ENCODE peak calls at places on chromosomes 4 and X, in four cellular contexts. One of them, this sample, is unnamed.

GRCh38 chrX:63922221-63922620 is 137.2 kb upstream of the ARHGEF9 start:
- DNase-seq in mesendoderm: no peak
- DNase-seq in Panc1: no peak
- DNase-seq in ascending aorta: no peak
- DNase-seq in this sample: no peak

GRCh38 chr4:123443401-123444297 is 47.1 kb downstream of the SPRY1 start:
- DNase-seq in mesendoderm: peak; percentile 63
- DNase-seq in Panc1: no peak
- DNase-seq in ascending aorta: no peak
- DNase-seq in this sample: no peak

GRCh38 chrX:44306336-44306735 is 37.1 kb downstream of the EFHC2 start:
- DNase-seq in mesendoderm: no peak
- DNase-seq in Panc1: no peak
- DNase-seq in ascending aorta: no peak
- DNase-seq in this sample: no peak

GRCh38 chrX:2397648-2398340 is 103.0 kb downstream of the DHRSX start:
- DNase-seq in mesendoderm: peak; percentile 79
- DNase-seq in Panc1: no peak
- DNase-seq in ascending aorta: no peak
- DNase-seq in this sample: no peak

GRCh38 chrX:36909584-36909983 is 98.6 kb upstream of the FAM47C start:
- DNase-seq in mesendoderm: no peak
- DNase-seq in Panc1: no peak
- DNase-seq in ascending aorta: no peak
- DNase-seq in this sample: no peak

GRCh38 chrX:5458300-5458699 is 770.4 kb downstream of the NLGN4X start:
- DNase-seq in mesendoderm: peak; percentile 36
- DNase-seq in Panc1: no peak
- DNase-seq in ascending aorta: no peak
- DNase-seq in this sample: no peak

GRCh38 chr4:82618321-82618720 is 56.5 kb upstream of the TMEM150C start:
- DNase-seq in mesendoderm: no peak
- DNase-seq in Panc1: no peak
- DNase-seq in ascending aorta: no peak
- DNase-seq in this sample: no peak

GRCh38 chr4:10694151-10694825 is 9.7 kb upstream of the CLNK start:
- DNase-seq in mesendoderm: no peak
- DNase-seq in Panc1: no peak
- DNase-seq in ascending aorta: no peak
- DNase-seq in this sample: no peak

GRCh38 chrX:153411255-153411987 is at the start of gene ZFP92:
- DNase-seq in mesendoderm: no peak
- DNase-seq in Panc1: no peak
- DNase-seq in ascending aorta: no peak
- DNase-seq in this sample: no peak

GRCh38 chr4:57071340-57071739 is 38.8 kb downstream of the IGFBP7 start:
- DNase-seq in mesendoderm: no peak
- DNase-seq in Panc1: no peak
- DNase-seq in ascending aorta: peak; percentile 75
- DNase-seq in this sample: no peak

GRCh38 chrX:47193475-47194241 is at the start of gene UBA1:
- DNase-seq in mesendoderm: peak; percentile 96
- DNase-seq in Panc1: peak; percentile 86
- DNase-seq in ascending aorta: peak; percentile 99
- DNase-seq in this sample: peak; percentile 98

GRCh38 chr4:161577604-161578301 is 586.0 kb downstream of the FSTL5 start:
- DNase-seq in mesendoderm: peak; percentile 59
- DNase-seq in Panc1: no peak
- DNase-seq in ascending aorta: no peak
- DNase-seq in this sample: no peak

GRCh38 chr4:6416518-6417286 is 55.7 kb downstream of the PPP2R2C start:
- DNase-seq in mesendoderm: peak; percentile 5
- DNase-seq in Panc1: no peak
- DNase-seq in ascending aorta: no peak
- DNase-seq in this sample: no peak

GRCh38 chr4:36198861-36199260 is 45.5 kb downstream of the ARAP2 start:
- DNase-seq in mesendoderm: no peak
- DNase-seq in Panc1: no peak
- DNase-seq in ascending aorta: no peak
- DNase-seq in this sample: no peak

GRCh38 chrX:153421856-153422255 is 10.6 kb downstream of the ZFP92 start:
- DNase-seq in mesendoderm: no peak
- DNase-seq in Panc1: no peak
- DNase-seq in ascending aorta: no peak
- DNase-seq in this sample: no peak

GRCh38 chrX:152635941-152636340 is 1.8 kb upstream of the GABRQ start:
- DNase-seq in mesendoderm: peak; percentile 77
- DNase-seq in Panc1: peak; percentile 36
- DNase-seq in ascending aorta: no peak
- DNase-seq in this sample: no peak

GRCh38 chr4:94722270-94722669 is 35.5 kb upstream of the BMPR1B start:
- DNase-seq in mesendoderm: no peak
- DNase-seq in Panc1: no peak
- DNase-seq in ascending aorta: no peak
- DNase-seq in this sample: no peak

GRCh38 chrX:148649145-148649645 is 148.8 kb downstream of the AFF2 start:
- DNase-seq in mesendoderm: peak; percentile 10
- DNase-seq in Panc1: no peak
- DNase-seq in ascending aorta: no peak
- DNase-seq in this sample: no peak

GRCh38 chrX:39158801-39159657 is 357.8 kb downstream of the MID1IP1 start:
- DNase-seq in mesendoderm: peak; percentile 65
- DNase-seq in Panc1: no peak
- DNase-seq in ascending aorta: no peak
- DNase-seq in this sample: peak; percentile 27

GRCh38 chr4:140083320-140083719 is 70.7 kb downstream of the MAML3 start:
- DNase-seq in mesendoderm: no peak
- DNase-seq in Panc1: no peak
- DNase-seq in ascending aorta: no peak
- DNase-seq in this sample: no peak

GRCh38 chr4:6926681-6927478 is 17.3 kb downstream of the TBC1D14 start:
- DNase-seq in mesendoderm: peak; percentile 67
- DNase-seq in Panc1: no peak
- DNase-seq in ascending aorta: no peak
- DNase-seq in this sample: peak; percentile 70

GRCh38 chr4:87010192-87010591 is 75.4 kb downstream of the AFF1 start:
- DNase-seq in mesendoderm: no peak
- DNase-seq in Panc1: no peak
- DNase-seq in ascending aorta: no peak
- DNase-seq in this sample: no peak

GRCh38 chr4:57612279-57612678 is 502.1 kb upstream of the IGFBP7 start:
- DNase-seq in mesendoderm: peak; percentile 29
- DNase-seq in Panc1: no peak
- DNase-seq in ascending aorta: no peak
- DNase-seq in this sample: no peak

GRCh38 chrX:66632986-66633385 is 5.9 kb downstream of the EDA2R start:
- DNase-seq in mesendoderm: no peak
- DNase-seq in Panc1: no peak
- DNase-seq in ascending aorta: no peak
- DNase-seq in this sample: no peak
- H3K27ac ChIP-seq in mesendoderm: no peak overlapping the region
- H3K27ac ChIP-seq in Panc1: no peak overlapping the region
- H3K27ac ChIP-seq in ascending aorta: peak overlapping the region; percentile 43
- H3K27ac ChIP-seq in this sample: no peak overlapping the region

GRCh38 chr4:144421839-144422565 is 224.0 kb upstream of the HHIP start:
- DNase-seq in mesendoderm: peak; percentile 28
- DNase-seq in Panc1: no peak
- DNase-seq in ascending aorta: no peak
- DNase-seq in this sample: no peak
- H3K27ac ChIP-seq in mesendoderm: no peak overlapping the region
- H3K27ac ChIP-seq in Panc1: no peak overlapping the region
- H3K27ac ChIP-seq in ascending aorta: no peak overlapping the region
- H3K27ac ChIP-seq in this sample: no peak overlapping the region

GRCh38 chr4:41215155-41215554 is 813 bp upstream of the APBB2 start:
- DNase-seq in mesendoderm: no peak
- DNase-seq in Panc1: no peak
- DNase-seq in ascending aorta: no peak
- DNase-seq in this sample: no peak

GRCh38 chr4:41213563-41214157 is 682 bp downstream of the APBB2 start:
- DNase-seq in mesendoderm: no peak
- DNase-seq in Panc1: no peak
- DNase-seq in ascending aorta: peak; percentile 70
- DNase-seq in this sample: no peak

GRCh38 chr4:41214158-41215146 is at the start of gene APBB2:
- DNase-seq in mesendoderm: peak; percentile 99
- DNase-seq in Panc1: peak; percentile 84
- DNase-seq in ascending aorta: peak; percentile 97
- DNase-seq in this sample: peak; percentile 95

GRCh38 chr4:41209901-41210300 is 4.4 kb downstream of the APBB2 start:
- DNase-seq in mesendoderm: no peak
- DNase-seq in Panc1: no peak
- DNase-seq in ascending aorta: no peak
- DNase-seq in this sample: no peak

DNA sequence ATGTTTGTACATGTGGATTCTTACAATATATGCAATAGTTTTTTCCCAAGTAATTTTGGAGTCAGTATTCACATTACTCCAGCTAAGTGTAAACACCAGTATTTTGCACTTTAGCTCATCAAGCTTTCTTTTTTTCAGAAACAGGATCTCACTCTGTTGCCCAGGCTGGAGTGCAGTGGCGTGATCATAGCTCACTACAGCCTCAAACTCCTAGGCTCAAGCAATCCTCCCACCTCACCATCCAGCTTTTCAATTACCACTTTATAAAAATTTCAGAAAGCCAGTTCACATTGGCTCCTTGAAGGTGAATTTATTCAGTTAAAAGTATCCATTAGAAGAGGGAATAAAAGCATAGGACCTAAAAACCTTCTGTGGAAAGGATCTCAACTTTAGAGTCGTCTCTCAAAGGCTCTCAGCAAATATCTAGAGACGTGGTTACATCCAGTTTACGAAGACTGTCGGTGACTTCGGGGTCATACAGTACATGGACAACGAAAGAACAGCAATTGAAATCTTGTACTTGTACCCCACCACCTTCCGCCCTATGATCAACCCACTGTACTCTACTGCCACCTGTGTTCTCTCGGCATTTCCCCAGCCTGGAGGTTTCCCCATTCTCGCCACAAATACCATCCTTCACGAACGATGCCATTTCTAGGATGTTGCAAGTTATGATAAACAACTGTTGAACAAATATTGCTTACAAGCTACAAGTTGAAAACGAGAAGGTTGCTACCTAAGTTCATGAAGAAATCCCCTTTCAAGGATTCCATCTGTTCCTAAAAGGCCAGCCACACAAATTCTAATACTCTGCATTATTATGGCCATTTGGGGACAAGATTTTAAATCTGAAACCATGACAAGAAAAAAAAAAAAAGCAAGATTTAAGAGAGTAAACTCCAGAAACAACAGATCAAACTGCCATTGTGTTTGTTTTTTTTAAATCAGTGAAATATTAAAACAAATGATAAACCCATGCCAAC is 1.8 kb downstream of the APBB2 start:
- DNase-seq in mesendoderm: peak; percentile 60
- DNase-seq in Panc1: peak; percentile 69
- DNase-seq in ascending aorta: peak; percentile 74
- DNase-seq in this sample: peak; percentile 65
- H3K27ac ChIP-seq in mesendoderm: no peak overlapping the region
- H3K27ac ChIP-seq in Panc1: peak overlapping the region; percentile 77
- H3K27ac ChIP-seq in ascending aorta: peak overlapping the region; percentile 24
- H3K27ac ChIP-seq in this sample: no peak overlapping the region

GRCh38 chr4:53127365-53127764 is 238.5 kb downstream of the SCFD2 start:
- DNase-seq in mesendoderm: no peak
- DNase-seq in Panc1: no peak
- DNase-seq in ascending aorta: no peak
- DNase-seq in this sample: no peak

GRCh38 chr4:53131562-53131925 is 234.3 kb downstream of the SCFD2 start:
- DNase-seq in mesendoderm: no peak
- DNase-seq in Panc1: no peak
- DNase-seq in ascending aorta: no peak
- DNase-seq in this sample: no peak

GRCh38 chr4:53130896-53131561 is 234.8 kb downstream of the SCFD2 start:
- DNase-seq in mesendoderm: no peak
- DNase-seq in Panc1: no peak
- DNase-seq in ascending aorta: no peak
- DNase-seq in this sample: no peak

GRCh38 chr4:53126099-53126498 is 239.8 kb downstream of the SCFD2 start:
- DNase-seq in mesendoderm: no peak
- DNase-seq in Panc1: no peak
- DNase-seq in ascending aorta: no peak
- DNase-seq in this sample: no peak

GRCh38 chr4:53128959-53129358 is 236.9 kb downstream of the SCFD2 start:
- DNase-seq in mesendoderm: no peak
- DNase-seq in Panc1: no peak
- DNase-seq in ascending aorta: no peak
- DNase-seq in this sample: no peak
- H3K27ac ChIP-seq in mesendoderm: no peak overlapping the region
- H3K27ac ChIP-seq in Panc1: no peak overlapping the region
- H3K27ac ChIP-seq in ascending aorta: no peak overlapping the region
- H3K27ac ChIP-seq in this sample: no peak overlapping the region

GRCh38 chr4:3439391-3439790 is 2.4 kb upstream of the HGFAC start:
- DNase-seq in mesendoderm: no peak
- DNase-seq in Panc1: no peak
- DNase-seq in ascending aorta: no peak
- DNase-seq in this sample: no peak
- H3K27ac ChIP-seq in mesendoderm: no peak overlapping the region
- H3K27ac ChIP-seq in Panc1: no peak overlapping the region
- H3K27ac ChIP-seq in ascending aorta: no peak overlapping the region
- H3K27ac ChIP-seq in this sample: no peak overlapping the region

GRCh38 chr4:148436512-148436911 is 5.7 kb downstream of the NR3C2 start:
- DNase-seq in mesendoderm: no peak
- DNase-seq in Panc1: no peak
- DNase-seq in ascending aorta: no peak
- DNase-seq in this sample: no peak
- H3K27ac ChIP-seq in mesendoderm: no peak overlapping the region
- H3K27ac ChIP-seq in Panc1: no peak overlapping the region
- H3K27ac ChIP-seq in ascending aorta: no peak overlapping the region
- H3K27ac ChIP-seq in this sample: no peak overlapping the region

GRCh38 chr4:165152527-165152926 is 39.9 kb upstream of the TMEM192 start:
- DNase-seq in mesendoderm: no peak
- DNase-seq in Panc1: no peak
- DNase-seq in ascending aorta: no peak
- DNase-seq in this sample: no peak
- H3K27ac ChIP-seq in mesendoderm: no peak overlapping the region
- H3K27ac ChIP-seq in Panc1: no peak overlapping the region
- H3K27ac ChIP-seq in ascending aorta: no peak overlapping the region
- H3K27ac ChIP-seq in this sample: no peak overlapping the region

GRCh38 chr4:159505275-159505975 is 402.5 kb downstream of the RAPGEF2 start:
- DNase-seq in mesendoderm: peak; percentile 42
- DNase-seq in Panc1: no peak
- DNase-seq in ascending aorta: no peak
- DNase-seq in this sample: no peak
- H3K27ac ChIP-seq in mesendoderm: no peak overlapping the region
- H3K27ac ChIP-seq in Panc1: no peak overlapping the region
- H3K27ac ChIP-seq in ascending aorta: no peak overlapping the region
- H3K27ac ChIP-seq in this sample: no peak overlapping the region

This sample was measured in lung.